ENCODE peak calls at places on chromosome 21, in eight cellular contexts. C, M, Y, Q, K, E, W and A are unnamed samples.

GRCh38 chr21:19122371-19122770 is 718.8 kb upstream of the TMPRSS15 start:
- DNase-seq in C (no peak), M (no peak), Y (no peak), Q (no peak), K (no peak), E (no peak), W (no peak), A (no peak)

GRCh38 chr21:32044205-32044874 is 171.5 kb downstream of the HUNK start:
- DNase-seq in C (no peak), M (no peak), Y (no peak), Q (no peak), K (no peak), E (no peak), W (no peak), A (no peak)

GRCh38 chr21:42527489-42528158 is 14.0 kb downstream of the SLC37A1 start:
- DNase-seq in C (no peak), M (no peak), Y (no peak), Q (no peak), K (no peak), E (no peak), W (no peak), A (no peak)

GRCh38 chr21:36783612-36784383 is 84.9 kb downstream of the SIM2 start:
- DNase-seq in C (peak; percentile 42), M (no peak), Y (no peak), Q (peak; percentile 97), K (no peak), E (no peak), W (no peak), A (no peak)

GRCh38 chr21:43289966-43290365 is 121.2 kb downstream of the CRYAA start:
- DNase-seq in C (no peak), M (no peak), Y (no peak), Q (no peak), K (no peak), E (no peak), W (peak; percentile 9), A (no peak)

GRCh38 chr21:37270576-37271365 is 3.6 kb upstream of the VPS26C start:
- DNase-seq in C (no peak), M (no peak), Y (no peak), Q (no peak), K (no peak), E (no peak), W (no peak), A (no peak)

GRCh38 chr21:33076600-33077329 is 6.8 kb downstream of the OLIG1 start:
- DNase-seq in C (no peak), M (no peak), Y (no peak), Q (no peak), K (no peak), E (no peak), W (no peak), A (no peak)

GRCh38 chr21:21052672-21053071 is 54.5 kb downstream of the NCAM2 start:
- DNase-seq in C (no peak), M (no peak), Y (no peak), Q (no peak), K (no peak), E (no peak), W (no peak), A (no peak)

GRCh38 chr21:44353200-44353970 is at the start of gene TRPM2:
- DNase-seq in C (no peak), M (no peak), Y (no peak), Q (no peak), K (peak; percentile 40), E (no peak), W (peak; percentile 78), A (peak; percentile 64)

GRCh38 chr21:24045775-24046215 is 1561.5 kb downstream of the MRPL39 start:
- DNase-seq in C (peak; percentile 11), M (peak; percentile 40), Y (peak; percentile 41), Q (peak; percentile 99), K (peak; percentile 66), E (no peak), W (peak; percentile 27), A (no peak)

GRCh38 chr21:16587671-16588379 is 858.0 kb downstream of the USP25 start:
- DNase-seq in C (no peak), M (peak; percentile 73), Y (no peak), Q (peak; percentile 77), K (no peak), E (no peak), W (peak; percentile 20), A (no peak)

GRCh38 chr21:38567577-38568360 is 69.5 kb upstream of the ERG start:
- DNase-seq in C (no peak), M (no peak), Y (no peak), Q (peak; percentile 6), K (no peak), E (no peak), W (no peak), A (no peak)

GRCh38 chr21:43334214-43334958 is 92.5 kb downstream of the SIK1 start:
- DNase-seq in C (no peak), M (no peak), Y (no peak), Q (no peak), K (no peak), E (no peak), W (no peak), A (no peak)

GRCh38 chr21:45458281-45459170 is 53.6 kb downstream of the COL18A1 start:
- DNase-seq in C (no peak), M (no peak), Y (no peak), Q (no peak), K (no peak), E (no peak), W (peak; percentile 35), A (no peak)
- TF ChIP-seq POLR2A in C (no peak), M (no peak), Y (no peak), Q (no peak), K (no peak), E (no peak), W (no peak), A (no peak)

GRCh38 chr21:34617753-34618339 is 2.9 kb upstream of the RCAN1 start:
- DNase-seq in C (no peak), M (no peak), Y (no peak), Q (no peak), K (no peak), E (no peak), W (no peak), A (no peak)

GRCh38 chr21:34614693-34615486 is at the start of gene RCAN1:
- DNase-seq in C (peak; percentile 87), M (peak; percentile 88), Y (peak; percentile 79), Q (peak; percentile 91), K (peak; percentile 91), E (peak; percentile 86), W (peak; percentile 90), A (peak; percentile 87)

GRCh38 chr21:34613679-34614442 is 1.1 kb downstream of the RCAN1 start:
- DNase-seq in C (no peak), M (no peak), Y (no peak), Q (peak; percentile 7), K (no peak), E (no peak), W (no peak), A (no peak)

GRCh38 chr21:34614443-34614692 is 545 bp downstream of the RCAN1 start:
- DNase-seq in C (no peak), M (no peak), Y (no peak), Q (no peak), K (no peak), E (no peak), W (no peak), A (no peak)

GRCh38 chr21:34615487-34615814 is 538 bp upstream of the RCAN1 start:
- DNase-seq in C (no peak), M (no peak), Y (no peak), Q (no peak), K (no peak), E (no peak), W (no peak), A (no peak)
- TF ChIP-seq POLR2A in C (no peak), M (no peak), Y (no peak), Q (no peak), K (no peak), E (no peak), W (no peak), A (no peak)

GRCh38 chr21:35411434-35411833 is 362.3 kb upstream of the RUNX1 start:
- DNase-seq in C (no peak), M (no peak), Y (no peak), Q (no peak), K (no peak), E (no peak), W (no peak), A (no peak)

GRCh38 chr21:35410123-35410522 is 361.0 kb upstream of the RUNX1 start:
- DNase-seq in C (no peak), M (no peak), Y (no peak), Q (no peak), K (no peak), E (no peak), W (no peak), A (no peak)

GRCh38 chr21:35410656-35411055 is 361.6 kb upstream of the RUNX1 start:
- DNase-seq in C (no peak), M (no peak), Y (no peak), Q (no peak), K (no peak), E (no peak), W (no peak), A (no peak)

GRCh38 chr21:35406600-35406999 is 357.5 kb upstream of the RUNX1 start:
- DNase-seq in C (no peak), M (no peak), Y (no peak), Q (no peak), K (no peak), E (no peak), W (no peak), A (no peak)

DNA sequence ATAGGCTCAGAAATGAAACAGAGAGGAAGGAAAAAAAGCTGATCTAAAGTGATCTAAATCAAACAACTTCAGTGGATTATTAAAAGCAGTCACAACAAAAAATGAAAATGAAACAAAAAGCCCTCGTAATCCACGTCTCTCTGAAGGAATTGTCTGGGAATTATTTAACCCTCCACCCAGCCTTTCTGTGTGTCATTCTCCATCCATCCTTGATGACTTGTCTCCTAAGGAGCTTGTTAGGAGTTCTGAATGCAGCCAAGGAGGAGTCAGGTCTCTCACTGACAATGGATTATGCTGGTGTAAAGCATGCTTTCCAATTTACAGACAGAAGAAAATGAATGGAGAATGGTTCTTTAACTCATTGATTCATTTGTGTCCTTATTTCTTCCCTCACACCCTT is 359.3 kb upstream of the RUNX1 start:
- DNase-seq in C (no peak), M (no peak), Y (no peak), Q (peak; percentile 58), K (no peak), E (no peak), W (no peak), A (no peak)
- TF ChIP-seq POLR2A in C (no peak), M (no peak), Y (no peak), Q (no peak), K (no peak), E (no peak), W (no peak), A (no peak)

GRCh38 chr21:25735221-25735894 is 586 bp downstream of the GABPA start:
- DNase-seq in C (peak; percentile 88), M (peak; percentile 93), Y (peak; percentile 81), Q (peak; percentile 88), K (peak; percentile 90), E (peak; percentile 51), W (peak; percentile 91), A (peak; percentile 55)

GRCh38 chr21:25733859-25734653 is 648 bp downstream of the ATP5PF start:
- DNase-seq in C (peak; percentile 1), M (no peak), Y (no peak), Q (peak; percentile 35), K (no peak), E (no peak), W (peak; percentile 51), A (no peak)

GRCh38 chr21:25732091-25732760 is 2.5 kb downstream of the ATP5PF start:
- DNase-seq in C (no peak), M (no peak), Y (no peak), Q (no peak), K (no peak), E (no peak), W (no peak), A (no peak)

GRCh38 chr21:25734654-25735220 is at the start of the genes ATP5PF and GABPA:
- DNase-seq in C (peak; percentile 97), M (peak; percentile 97), Y (peak; percentile 93), Q (peak; percentile 99), K (peak; percentile 97), E (peak; percentile 66), W (peak; percentile 97), A (peak; percentile 62)

GRCh38 chr21:25735895-25736597 is 1.3 kb downstream of the GABPA start:
- DNase-seq in C (peak; percentile 2), M (no peak), Y (no peak), Q (peak; percentile 42), K (no peak), E (no peak), W (no peak), A (no peak)
- TF ChIP-seq POLR2A in C (no peak), M (no peak), Y (no peak), Q (no peak), K (no peak), E (no peak), W (no peak), A (peak; percentile 48)